ENCODE peak calls at places on chromosomes 1 and 21, in ten cellular contexts. A is psoas muscle, J is upper lobe of right lung, X is aorta, D is GM23248, K is small intestine, M is left ventricle myocardium inferior, P is ovary, C is tibial artery, Q is mesendoderm. V is an unnamed sample.

GRCh38 chr1:214331827-214332423 is 51.0 kb downstream of the SMYD2 start:
- DNase-seq in M (no peak), P (no peak), X (no peak), J (no peak), D (peak; percentile 65), A (no peak), K (peak; percentile 39), C (no peak), Q (peak; percentile 67), V (peak; percentile 63)

GRCh38 chr1:235503333-235504121 is 725 bp downstream of the B3GALNT2 start:
- DNase-seq in Q (peak; percentile 63), A (peak; percentile 76), J (peak; percentile 82), K (peak; percentile 54), M (peak; percentile 63), X (peak; percentile 71), D (peak; percentile 84), P (peak; percentile 42), C (peak; percentile 70), V (peak; percentile 72)

GRCh38 chr1:217946581-217946980 is 315.4 kb downstream of the SPATA17 start:
- DNase-seq in C (no peak), M (no peak), P (no peak), J (no peak), K (no peak), X (no peak), D (no peak), Q (no peak), A (no peak), V (no peak)

GRCh38 chr1:227245613-227246320 is 72.5 kb downstream of the CDC42BPA start:
- DNase-seq in X (peak; percentile 54), C (no peak), Q (no peak), M (peak; percentile 62), P (no peak), J (no peak), D (no peak), A (no peak), K (no peak), V (no peak)

GRCh38 chr1:208374391-208374941 is 130.3 kb upstream of the PLXNA2 start:
- DNase-seq in D (no peak), P (no peak), C (no peak), J (no peak), M (no peak), X (no peak), K (no peak), A (no peak), Q (peak; percentile 97), V (peak; percentile 74)

GRCh38 chr1:160377585-160378206 is 10.8 kb downstream of the NHLH1 start:
- DNase-seq in X (no peak), P (no peak), Q (peak; percentile 64), J (no peak), D (peak; percentile 90), K (no peak), M (no peak), A (no peak), C (no peak), V (peak; percentile 44)

GRCh38 chr1:214205053-214205452 is 75.9 kb upstream of the SMYD2 start:
- DNase-seq in K (no peak), C (no peak), A (no peak), X (no peak), Q (no peak), M (no peak), D (no peak), J (no peak), P (no peak), V (no peak)

GRCh38 chr1:1021010-1021845 is 1.3 kb downstream of the AGRN start:
- DNase-seq in A (peak; percentile 75), D (peak; percentile 78), J (peak; percentile 88), X (no peak), P (peak; percentile 55), C (no peak), Q (peak; percentile 51), K (peak; percentile 54), M (peak; percentile 70), V (peak; percentile 74)

GRCh38 chr1:19756480-19756879 is 43.2 kb downstream of the TMCO4 start:
- DNase-seq in A (no peak), C (no peak), M (no peak), Q (no peak), X (no peak), D (no peak), J (no peak), P (no peak), K (no peak), V (no peak)

GRCh38 chr21:17359781-17360180 is 153.1 kb upstream of the CXADR start:
- DNase-seq in A (no peak), M (no peak), D (no peak), P (no peak), J (no peak), Q (no peak), C (no peak), X (no peak), K (no peak), V (no peak)

GRCh38 chr1:15703562-15703961 is 19.4 kb downstream of the PLEKHM2 start:
- DNase-seq in M (peak; percentile 74), P (peak; percentile 88), J (peak; percentile 80), D (peak; percentile 98), C (peak; percentile 94), A (peak; percentile 82), K (peak; percentile 62), X (peak; percentile 91), Q (no peak), V (peak; percentile 17)

GRCh38 chr1:201020040-201020591 is 3.4 kb downstream of the KIF21B start:
- DNase-seq in M (no peak), A (no peak), X (no peak), P (no peak), J (no peak), C (no peak), D (no peak), K (peak; percentile 68), Q (peak; percentile 91), V (no peak)
- H3K4me1 ChIP-seq in M (peaks cover 37% of the 10 kb centered on the region), A (peaks cover 25% of the 10 kb centered on the region), X (no peaks in the 10 kb centered on the region), P (peaks cover 5% of the 10 kb centered on the region), J (peaks cover 49% of the 10 kb centered on the region), C (no peaks in the 10 kb centered on the region), D (no peaks in the 10 kb centered on the region), K (peaks cover 7% of the 10 kb centered on the region), Q (peaks cover 38% of the 10 kb centered on the region), V (peaks cover 18% of the 10 kb centered on the region)

GRCh38 chr21:35222541-35222941 is 173.4 kb upstream of the RUNX1 start:
- DNase-seq in P (no peak), Q (peak; percentile 12), J (no peak), K (no peak), C (no peak), D (peak; percentile 30), X (no peak), A (no peak), M (no peak), V (no peak)

GRCh38 chr21:35220301-35220700 is 171.2 kb upstream of the RUNX1 start:
- DNase-seq in J (no peak), P (no peak), M (no peak), Q (peak; percentile 54), C (no peak), K (no peak), A (no peak), D (peak; percentile 67), X (no peak), V (no peak)

GRCh38 chr21:35219719-35220118 is 170.6 kb upstream of the RUNX1 start:
- DNase-seq in K (no peak), C (no peak), M (no peak), D (no peak), Q (no peak), A (no peak), P (no peak), J (no peak), X (no peak), V (no peak)

GRCh38 chr21:35223480-35224156 is 174.5 kb upstream of the RUNX1 start:
- DNase-seq in C (no peak), K (no peak), P (no peak), M (no peak), X (no peak), A (no peak), D (no peak), J (no peak), Q (no peak), V (no peak)

DNA sequence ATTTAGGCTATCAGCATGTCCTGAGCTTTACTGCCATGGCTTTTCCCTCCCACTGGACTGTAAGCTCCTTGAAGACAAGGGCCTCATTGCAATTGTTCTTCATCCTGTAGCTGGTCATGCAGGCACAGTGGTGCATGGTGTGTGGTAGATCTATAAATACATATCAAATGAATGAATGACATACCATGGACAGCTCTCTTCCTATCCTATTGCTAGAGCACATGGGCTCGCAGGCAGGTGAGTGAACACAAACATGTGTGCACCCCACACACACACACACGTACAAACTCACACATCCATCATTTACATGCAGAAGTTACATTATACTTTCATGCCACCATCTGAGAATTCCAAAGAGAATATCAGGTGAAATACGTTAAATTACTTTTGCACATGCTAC is 172.9 kb upstream of the RUNX1 start:
- DNase-seq in X (no peak), C (no peak), Q (peak; percentile 5), A (no peak), M (no peak), J (no peak), P (no peak), K (no peak), D (peak; percentile 18), V (no peak)
- H3K4me1 ChIP-seq in X (no peaks in the 10 kb centered on the region), C (no peaks in the 10 kb centered on the region), Q (peaks cover 3% of the 10 kb centered on the region), A (peaks cover 56% of the 10 kb centered on the region), M (peaks cover 35% of the 10 kb centered on the region), J (peaks cover 9% of the 10 kb centered on the region), P (peaks cover 5% of the 10 kb centered on the region), K (no peaks in the 10 kb centered on the region), D (peaks cover 55% of the 10 kb centered on the region), V (peaks cover 29% of the 10 kb centered on the region)

DNA sequence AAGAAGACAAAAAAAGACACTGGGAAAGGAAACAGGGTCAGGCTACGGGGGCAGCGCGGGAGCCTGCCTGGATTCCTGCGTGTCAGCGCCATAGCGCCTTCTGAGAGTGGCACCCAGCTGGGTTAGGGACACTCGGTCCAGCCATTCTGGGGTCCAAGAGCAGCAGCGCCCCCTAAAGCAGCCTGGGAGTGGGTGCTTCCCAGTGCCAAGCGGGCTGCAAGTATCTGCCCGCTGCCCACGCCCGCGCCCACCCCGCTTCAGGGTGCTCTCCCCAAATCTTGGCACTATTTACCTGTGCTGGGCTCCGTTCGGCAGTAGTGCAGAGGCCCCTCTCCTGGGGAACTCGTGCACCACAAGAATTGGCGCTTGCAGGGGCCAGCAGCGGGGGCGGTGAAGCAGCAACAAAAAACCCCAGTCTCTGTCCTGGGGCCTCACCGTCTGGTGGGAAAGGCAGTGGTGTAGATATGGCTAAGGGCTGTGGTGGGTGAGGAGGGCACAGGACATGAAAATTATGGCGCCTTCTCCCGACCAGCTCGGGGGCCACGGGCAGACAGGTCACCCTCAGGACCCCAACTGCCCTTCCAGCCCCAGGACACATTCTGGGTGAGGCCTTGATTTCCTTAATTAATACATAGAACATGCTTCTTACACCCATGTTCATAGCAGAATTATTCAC is 24.1 kb upstream of the LBR start:
- DNase-seq in K (no peak), C (peak; percentile 57), D (no peak), J (peak; percentile 60), P (no peak), Q (no peak), M (no peak), A (no peak), X (no peak), V (no peak)
- H3K4me1 ChIP-seq in K (no peaks in the 10 kb centered on the region), C (no peaks in the 10 kb centered on the region), D (peaks cover 19% of the 10 kb centered on the region), J (peaks cover 27% of the 10 kb centered on the region), P (peaks cover 5% of the 10 kb centered on the region), Q (peaks cover 4% of the 10 kb centered on the region), M (peaks cover 26% of the 10 kb centered on the region), A (no peaks in the 10 kb centered on the region), X (peaks cover 5% of the 10 kb centered on the region), V (peaks cover 14% of the 10 kb centered on the region)

DNA sequence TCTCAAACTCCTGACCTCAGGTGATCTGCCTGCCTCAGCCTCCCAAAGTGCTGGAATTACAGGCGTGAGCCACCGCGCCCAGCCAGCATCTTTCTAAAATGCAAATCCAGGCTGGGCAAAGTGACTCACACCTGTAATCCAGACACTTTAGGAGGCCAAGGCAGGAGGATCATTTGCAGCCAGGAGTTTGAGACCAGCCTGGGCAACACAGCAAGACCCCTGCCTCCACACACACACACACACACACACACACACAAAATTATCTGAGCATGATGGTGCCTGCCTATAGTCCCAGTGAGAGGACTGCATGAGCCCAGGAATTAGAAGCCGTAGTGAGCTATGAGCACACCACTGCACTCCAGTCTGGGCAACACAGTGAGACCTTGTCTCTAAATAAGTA is 16.8 kb upstream of the PABPC4 start:
- DNase-seq in D (no peak), X (no peak), A (no peak), J (no peak), Q (no peak), K (no peak), P (no peak), M (no peak), C (no peak), V (no peak)
- H3K4me1 ChIP-seq in D (no peaks in the 10 kb centered on the region), X (no peaks in the 10 kb centered on the region), A (no peaks in the 10 kb centered on the region), J (no peaks in the 10 kb centered on the region), Q (no peaks in the 10 kb centered on the region), K (no peaks in the 10 kb centered on the region), P (no peaks in the 10 kb centered on the region), M (no peaks in the 10 kb centered on the region), C (no peaks in the 10 kb centered on the region), V (peaks cover 3% of the 10 kb centered on the region)